ENCODE peak calls at places on chromosomes 6 and 20, in six cellular contexts. One of them, this sample, is unnamed. For H3K9me3, the result is how much of the 10 kb centered on the place peaks cover.

GRCh38 chr6:22424196-22424595 is 127.4 kb upstream of the PRL start:
- DNase-seq in OCI-LY7: no peak
- DNase-seq in heart right ventricle: no peak
- DNase-seq in A549: no peak
- DNase-seq in cardiac muscle cell: no peak
- DNase-seq in tibial nerve: no peak
- DNase-seq in this sample: no peak

GRCh38 chr20:41335591-41335990 is 5.0 kb upstream of the LPIN3 start:
- DNase-seq in OCI-LY7: no peak
- DNase-seq in heart right ventricle: no peak
- DNase-seq in A549: no peak
- DNase-seq in cardiac muscle cell: no peak
- DNase-seq in tibial nerve: no peak
- DNase-seq in this sample: no peak

GRCh38 chr6:158322400-158322723 is 10.1 kb downstream of the TULP4 start:
- DNase-seq in OCI-LY7: no peak
- DNase-seq in heart right ventricle: no peak
- DNase-seq in A549: no peak
- DNase-seq in cardiac muscle cell: no peak
- DNase-seq in tibial nerve: no peak
- DNase-seq in this sample: no peak

GRCh38 chr6:79713701-79714322 is 82.7 kb downstream of the SH3BGRL2 start:
- DNase-seq in OCI-LY7: peak
- DNase-seq in heart right ventricle: no peak
- DNase-seq in A549: peak
- DNase-seq in cardiac muscle cell: peak
- DNase-seq in tibial nerve: no peak
- DNase-seq in this sample: peak

GRCh38 chr6:108675226-108676160 is 114.8 kb downstream of the FOXO3 start:
- DNase-seq in OCI-LY7: no peak
- DNase-seq in heart right ventricle: no peak
- DNase-seq in A549: no peak
- DNase-seq in cardiac muscle cell: peak
- DNase-seq in tibial nerve: no peak
- DNase-seq in this sample: no peak

GRCh38 chr6:136435096-136435495 is 115.1 kb downstream of the MAP7 start:
- DNase-seq in OCI-LY7: no peak
- DNase-seq in heart right ventricle: no peak
- DNase-seq in A549: no peak
- DNase-seq in cardiac muscle cell: no peak
- DNase-seq in tibial nerve: no peak
- DNase-seq in this sample: no peak

GRCh38 chr6:100353276-100354015 is 111.3 kb downstream of the SIM1 start:
- DNase-seq in OCI-LY7: no peak
- DNase-seq in heart right ventricle: no peak
- DNase-seq in A549: no peak
- DNase-seq in cardiac muscle cell: no peak
- DNase-seq in tibial nerve: no peak
- DNase-seq in this sample: no peak

GRCh38 chr6:158784505-158784904 is 34.7 kb downstream of the EZR start:
- DNase-seq in OCI-LY7: no peak
- DNase-seq in heart right ventricle: no peak
- DNase-seq in A549: no peak
- DNase-seq in cardiac muscle cell: no peak
- DNase-seq in tibial nerve: no peak
- DNase-seq in this sample: no peak

GRCh38 chr6:62891065-62891647 is 320.1 kb upstream of the FKBP1C start:
- DNase-seq in OCI-LY7: peak
- DNase-seq in heart right ventricle: no peak
- DNase-seq in A549: no peak
- DNase-seq in cardiac muscle cell: peak
- DNase-seq in tibial nerve: no peak
- DNase-seq in this sample: no peak

GRCh38 chr6:125524356-125524755 is 222.6 kb upstream of the HDDC2 start:
- DNase-seq in OCI-LY7: no peak
- DNase-seq in heart right ventricle: no peak
- DNase-seq in A549: no peak
- DNase-seq in cardiac muscle cell: no peak
- DNase-seq in tibial nerve: no peak
- DNase-seq in this sample: no peak

GRCh38 chr6:33620584-33621395 is at the start of gene ITPR3:
- DNase-seq in OCI-LY7: peak
- DNase-seq in heart right ventricle: peak
- DNase-seq in A549: peak
- DNase-seq in cardiac muscle cell: peak
- DNase-seq in tibial nerve: no peak
- DNase-seq in this sample: peak

GRCh38 chr20:59939879-59940128 is 301 bp downstream of the PPP1R3D start:
- DNase-seq in OCI-LY7: no peak
- DNase-seq in heart right ventricle: peak
- DNase-seq in A549: no peak
- DNase-seq in cardiac muscle cell: no peak
- DNase-seq in tibial nerve: no peak
- DNase-seq in this sample: no peak

DNA sequence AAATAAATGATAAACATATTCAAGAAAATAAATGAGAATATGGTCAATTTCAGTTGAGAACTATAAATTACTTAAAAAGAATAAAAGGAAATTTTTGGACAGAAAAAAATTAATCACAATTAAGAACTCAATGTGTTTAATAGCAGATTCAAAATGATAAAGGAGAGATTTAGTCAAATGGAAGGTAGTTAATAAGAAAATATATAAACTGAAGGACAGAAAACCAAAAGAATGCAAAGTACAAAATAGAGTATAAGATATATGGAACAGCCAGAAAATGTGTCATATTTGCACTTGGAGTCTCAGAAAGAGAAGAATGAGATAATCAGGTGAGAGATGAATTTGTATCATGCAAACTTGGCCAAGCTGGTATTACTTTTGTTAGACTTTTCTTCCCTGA is 201.8 kb upstream of the ARID1B start:
- DNase-seq in OCI-LY7: no peak
- DNase-seq in heart right ventricle: no peak
- DNase-seq in A549: no peak
- DNase-seq in cardiac muscle cell: no peak
- DNase-seq in tibial nerve: no peak
- DNase-seq in this sample: no peak
- H3K9me3 ChIP-seq in OCI-LY7: under half
- H3K9me3 ChIP-seq in heart right ventricle: under half
- H3K9me3 ChIP-seq in A549: under half
- H3K9me3 ChIP-seq in cardiac muscle cell: under half
- H3K9me3 ChIP-seq in tibial nerve: under half
- H3K9me3 ChIP-seq in this sample: under half

GRCh38 chr6:67818322-67818721 is 816.8 kb upstream of the ADGRB3 start:
- DNase-seq in OCI-LY7: no peak
- DNase-seq in heart right ventricle: no peak
- DNase-seq in A549: no peak
- DNase-seq in cardiac muscle cell: no peak
- DNase-seq in tibial nerve: no peak
- DNase-seq in this sample: no peak
- H3K9me3 ChIP-seq in OCI-LY7: under half
- H3K9me3 ChIP-seq in heart right ventricle: under half
- H3K9me3 ChIP-seq in A549: under half
- H3K9me3 ChIP-seq in cardiac muscle cell: under half
- H3K9me3 ChIP-seq in tibial nerve: under half
- H3K9me3 ChIP-seq in this sample: under half

DNA sequence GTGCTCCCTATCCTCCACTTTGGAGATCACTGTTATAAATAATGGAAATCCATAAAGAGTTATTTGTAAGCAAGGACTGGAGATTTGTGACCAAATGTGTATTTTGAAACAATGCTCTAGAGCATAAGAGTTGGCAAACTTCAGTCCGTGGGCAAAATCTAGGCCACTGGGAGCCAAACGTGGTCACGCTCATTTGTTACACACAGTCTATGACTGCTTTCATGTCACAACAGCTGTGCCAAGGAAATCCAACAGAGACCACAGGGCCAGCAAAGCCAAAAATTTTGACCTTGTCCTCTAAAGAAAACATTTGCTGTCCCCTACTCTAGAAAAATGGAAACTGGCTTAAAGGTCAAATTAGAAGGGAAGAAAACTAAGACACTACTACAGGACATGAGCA is 7.9 kb downstream of the ZNF334 start:
- DNase-seq in OCI-LY7: no peak
- DNase-seq in heart right ventricle: no peak
- DNase-seq in A549: no peak
- DNase-seq in cardiac muscle cell: no peak
- DNase-seq in tibial nerve: no peak
- DNase-seq in this sample: no peak
- H3K9me3 ChIP-seq in OCI-LY7: under half
- H3K9me3 ChIP-seq in heart right ventricle: under half
- H3K9me3 ChIP-seq in A549: under half
- H3K9me3 ChIP-seq in cardiac muscle cell: under half
- H3K9me3 ChIP-seq in tibial nerve: under half
- H3K9me3 ChIP-seq in this sample: under half

GRCh38 chr6:27451660-27452390 is 21.1 kb downstream of the ZNF184 start:
- DNase-seq in OCI-LY7: no peak
- DNase-seq in heart right ventricle: no peak
- DNase-seq in A549: no peak
- DNase-seq in cardiac muscle cell: no peak
- DNase-seq in tibial nerve: no peak
- DNase-seq in this sample: no peak

GRCh38 chr6:27448456-27448855 is 24.4 kb downstream of the ZNF184 start:
- DNase-seq in OCI-LY7: no peak
- DNase-seq in heart right ventricle: no peak
- DNase-seq in A549: no peak
- DNase-seq in cardiac muscle cell: no peak
- DNase-seq in tibial nerve: no peak
- DNase-seq in this sample: no peak

GRCh38 chr6:27452496-27452897 is 20.4 kb downstream of the ZNF184 start:
- DNase-seq in OCI-LY7: peak
- DNase-seq in heart right ventricle: no peak
- DNase-seq in A549: no peak
- DNase-seq in cardiac muscle cell: no peak
- DNase-seq in tibial nerve: no peak
- DNase-seq in this sample: no peak
- H3K9me3 ChIP-seq in OCI-LY7: half or more
- H3K9me3 ChIP-seq in heart right ventricle: under half
- H3K9me3 ChIP-seq in A549: half or more
- H3K9me3 ChIP-seq in cardiac muscle cell: under half
- H3K9me3 ChIP-seq in tibial nerve: under half
- H3K9me3 ChIP-seq in this sample: half or more

GRCh38 chr20:62101078-62101477 is 21.2 kb upstream of the LSM14B start:
- DNase-seq in OCI-LY7: no peak
- DNase-seq in heart right ventricle: no peak
- DNase-seq in A549: no peak
- DNase-seq in cardiac muscle cell: no peak
- DNase-seq in tibial nerve: no peak
- DNase-seq in this sample: no peak

GRCh38 chr20:62097881-62098407 is 24.3 kb upstream of the LSM14B start:
- DNase-seq in OCI-LY7: no peak
- DNase-seq in heart right ventricle: no peak
- DNase-seq in A549: no peak
- DNase-seq in cardiac muscle cell: no peak
- DNase-seq in tibial nerve: no peak
- DNase-seq in this sample: no peak

GRCh38 chr20:62096421-62097380 is 25.6 kb upstream of the LSM14B start:
- DNase-seq in OCI-LY7: no peak
- DNase-seq in heart right ventricle: no peak
- DNase-seq in A549: no peak
- DNase-seq in cardiac muscle cell: no peak
- DNase-seq in tibial nerve: no peak
- DNase-seq in this sample: no peak
- H3K9me3 ChIP-seq in OCI-LY7: under half
- H3K9me3 ChIP-seq in heart right ventricle: under half
- H3K9me3 ChIP-seq in A549: under half
- H3K9me3 ChIP-seq in cardiac muscle cell: under half
- H3K9me3 ChIP-seq in tibial nerve: under half
- H3K9me3 ChIP-seq in this sample: under half

GRCh38 chr6:40717411-40718057 is 130.4 kb upstream of the LRFN2 start:
- DNase-seq in OCI-LY7: no peak
- DNase-seq in heart right ventricle: no peak
- DNase-seq in A549: no peak
- DNase-seq in cardiac muscle cell: no peak
- DNase-seq in tibial nerve: no peak
- DNase-seq in this sample: no peak
- H3K9me3 ChIP-seq in OCI-LY7: under half
- H3K9me3 ChIP-seq in heart right ventricle: under half
- H3K9me3 ChIP-seq in A549: under half
- H3K9me3 ChIP-seq in cardiac muscle cell: under half
- H3K9me3 ChIP-seq in tibial nerve: under half
- H3K9me3 ChIP-seq in this sample: under half

DNA sequence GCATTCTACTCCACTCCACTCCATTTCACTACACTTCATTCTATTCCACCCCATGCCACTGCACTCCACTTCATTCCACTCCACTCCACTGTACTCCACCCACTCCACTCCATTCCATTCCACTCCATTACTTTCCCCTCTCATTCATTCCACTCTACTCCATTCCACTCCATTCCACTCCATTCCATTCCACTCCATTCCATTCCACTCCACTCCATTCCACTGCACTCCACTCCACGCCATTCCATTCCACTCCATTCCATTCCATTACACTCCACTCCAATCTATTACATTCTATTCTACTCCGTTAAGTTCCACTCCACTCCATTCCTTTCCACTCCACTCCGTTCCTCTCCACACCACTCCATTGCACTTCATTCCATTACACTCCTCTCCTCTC is 25.0 kb upstream of the DEFB125 start:
- DNase-seq in OCI-LY7: no peak
- DNase-seq in heart right ventricle: no peak
- DNase-seq in A549: no peak
- DNase-seq in cardiac muscle cell: no peak
- DNase-seq in tibial nerve: no peak
- DNase-seq in this sample: no peak
- H3K9me3 ChIP-seq in OCI-LY7: under half
- H3K9me3 ChIP-seq in heart right ventricle: under half
- H3K9me3 ChIP-seq in A549: under half
- H3K9me3 ChIP-seq in cardiac muscle cell: under half
- H3K9me3 ChIP-seq in tibial nerve: under half
- H3K9me3 ChIP-seq in this sample: under half

DNA sequence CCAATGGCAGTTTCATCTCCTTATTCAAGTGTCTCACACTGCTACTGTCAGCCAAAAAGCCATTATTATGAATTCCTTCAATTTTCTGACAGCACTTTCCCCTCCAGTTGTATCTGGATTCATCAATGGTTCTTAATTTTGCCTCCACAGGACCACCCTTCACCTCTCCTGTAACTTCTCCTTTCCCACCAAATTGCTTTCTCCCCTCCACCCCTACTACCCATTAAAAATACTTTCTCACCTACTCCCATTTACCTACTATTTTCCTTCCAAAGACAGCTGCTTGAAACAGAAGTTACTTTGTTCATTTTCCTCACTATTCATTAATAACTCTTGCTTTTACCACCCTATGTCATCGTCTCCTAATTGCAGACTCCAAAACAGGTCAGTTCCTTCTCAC is 29.8 kb downstream of the DEK start:
- DNase-seq in OCI-LY7: no peak
- DNase-seq in heart right ventricle: no peak
- DNase-seq in A549: no peak
- DNase-seq in cardiac muscle cell: no peak
- DNase-seq in tibial nerve: no peak
- DNase-seq in this sample: no peak
- H3K9me3 ChIP-seq in OCI-LY7: under half
- H3K9me3 ChIP-seq in heart right ventricle: under half
- H3K9me3 ChIP-seq in A549: under half
- H3K9me3 ChIP-seq in cardiac muscle cell: under half
- H3K9me3 ChIP-seq in tibial nerve: under half
- H3K9me3 ChIP-seq in this sample: under half

This sample was measured in T-helper 17 cell.